ENCODE peak calls at places on chromosome 18, in four cellular contexts. I is lower lobe of right lung, T is pancreas, B is K562. D is an unnamed sample.
A peak's percentile ranks its signal among the peaks of the same experiment; 100 is the strongest.

GRCh38 chr18:12639990-12640880 is 17.7 kb downstream of the SPIRE1 start:
- DNase-seq in I (no peak), T (no peak), B (no peak), D (peak; percentile 25)

GRCh38 chr18:47932603-47933002 is 2.1 kb upstream of the SMAD2 start:
- DNase-seq in I (no peak), T (no peak), B (no peak), D (no peak)

GRCh38 chr18:48639772-48640432 is 101.1 kb downstream of the CTIF start:
- DNase-seq in I (no peak), T (no peak), B (peak; percentile 28), D (no peak)

GRCh38 chr18:33483908-33484307 is 43.4 kb upstream of the CCDC178 start:
- DNase-seq in I (no peak), T (no peak), B (no peak), D (no peak)

GRCh38 chr18:3450358-3451107 is 561 bp downstream of the TGIF1 start:
- DNase-seq in I (peak; percentile 81), T (peak; percentile 71), B (peak; percentile 37), D (peak; percentile 68)

GRCh38 chr18:11811009-11811408 is 40.2 kb upstream of the CHMP1B start:
- DNase-seq in I (no peak), T (no peak), B (no peak), D (no peak)

GRCh38 chr18:36519358-36519757 is 221.8 kb downstream of the FHOD3 start:
- DNase-seq in I (no peak), T (no peak), B (no peak), D (no peak)

GRCh38 chr18:13268035-13268700 is 49.6 kb downstream of the LDLRAD4 start:
- DNase-seq in I (no peak), T (no peak), B (no peak), D (no peak)

GRCh38 chr18:39701071-39701783 is 2135.6 kb upstream of the CELF4 start:
- DNase-seq in I (no peak), T (no peak), B (no peak), D (no peak)

GRCh38 chr18:69216390-69216789 is 184.3 kb upstream of the DOK6 start:
- DNase-seq in I (no peak), T (no peak), B (no peak), D (no peak)

GRCh38 chr18:43846302-43846701 is 569.0 kb upstream of the SYT4 start:
- DNase-seq in I (no peak), T (no peak), B (no peak), D (no peak)
- H3K27ac ChIP-seq in I (peak overlapping the region; percentile 59), T (no peak overlapping the region), B (no peak overlapping the region), D (no peak overlapping the region)

GRCh38 chr18:74897971-74898657 is 300.4 kb downstream of the ZNF407 start:
- DNase-seq in I (no peak), T (no peak), B (no peak), D (no peak)

GRCh38 chr18:74892066-74892627 is 294.5 kb downstream of the ZNF407 start:
- DNase-seq in I (no peak), T (no peak), B (no peak), D (no peak)

GRCh38 chr18:74896390-74896991 is 298.8 kb downstream of the ZNF407 start:
- DNase-seq in I (no peak), T (peak; percentile 27), B (no peak), D (no peak)

GRCh38 chr18:74898965-74899364 is 301.3 kb downstream of the ZNF407 start:
- DNase-seq in I (no peak), T (no peak), B (no peak), D (no peak)

GRCh38 chr18:74895686-74896085 is 298.0 kb downstream of the ZNF407 start:
- DNase-seq in I (no peak), T (no peak), B (no peak), D (no peak)
- H3K27ac ChIP-seq in I (no peak overlapping the region), T (no peak overlapping the region), B (no peak overlapping the region), D (no peak overlapping the region)

GRCh38 chr18:62071071-62071470 is 115.8 kb downstream of the PIGN start:
- DNase-seq in I (no peak), T (no peak), B (no peak), D (no peak)

GRCh38 chr18:62072370-62072769 is 114.5 kb downstream of the PIGN start:
- DNase-seq in I (no peak), T (no peak), B (no peak), D (no peak)

GRCh38 chr18:62073461-62073860 is 113.4 kb downstream of the PIGN start:
- DNase-seq in I (no peak), T (no peak), B (no peak), D (no peak)

GRCh38 chr18:62069556-62069955 is 117.3 kb downstream of the PIGN start:
- DNase-seq in I (no peak), T (no peak), B (no peak), D (no peak)

GRCh38 chr18:62070306-62070705 is 116.5 kb downstream of the PIGN start:
- DNase-seq in I (no peak), T (no peak), B (no peak), D (no peak)
- H3K27ac ChIP-seq in I (no peak overlapping the region), T (no peak overlapping the region), B (no peak overlapping the region), D (no peak overlapping the region)

DNA sequence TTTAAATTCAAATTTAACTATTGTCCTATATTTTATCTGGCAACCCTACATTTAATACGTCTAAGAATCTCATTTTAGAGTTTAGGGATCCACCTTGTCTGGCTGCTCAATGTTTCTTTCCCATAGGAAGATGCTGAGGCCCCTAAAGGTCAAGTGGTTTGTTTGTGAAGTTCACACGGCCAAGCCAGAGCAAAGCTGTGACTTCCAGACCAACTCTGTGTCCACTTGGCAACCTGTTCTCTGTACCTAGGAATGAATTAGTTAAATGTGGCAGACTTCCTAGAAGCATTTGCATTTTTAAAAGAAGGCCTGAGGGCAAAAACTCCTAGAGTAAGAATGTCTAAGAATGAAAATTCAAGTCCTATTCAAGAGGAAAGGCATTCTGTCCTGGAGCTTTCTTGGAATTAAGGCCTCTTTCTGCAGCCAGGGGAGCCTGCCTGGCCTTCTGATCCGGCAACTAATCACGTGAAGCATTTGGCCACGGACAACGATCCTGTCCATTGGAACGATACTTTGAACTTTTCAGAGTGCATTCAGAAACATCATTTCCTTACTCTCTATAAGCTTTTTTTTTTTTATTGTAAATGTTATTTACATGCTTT is 155.0 kb downstream of the SETBP1 start:
- DNase-seq in I (no peak), T (no peak), B (no peak), D (no peak)
- H3K27ac ChIP-seq in I (no peak overlapping the region), T (no peak overlapping the region), B (no peak overlapping the region), D (no peak overlapping the region)

GRCh38 chr18:55321268-55322175 is 266.5 kb downstream of the TCF4 start:
- DNase-seq in I (peak; percentile 91), T (peak; percentile 86), B (no peak), D (peak; percentile 94)
- H3K27ac ChIP-seq in I (peak overlapping the region; percentile 90), T (peak overlapping the region; percentile 48), B (no peak overlapping the region), D (peak overlapping the region; percentile 100)

GRCh38 chr18:58451972-58452334 is 176.9 kb downstream of the ALPK2 start:
- DNase-seq in I (no peak), T (no peak), B (no peak), D (no peak)

GRCh38 chr18:58453913-58454317 is 175.0 kb downstream of the ALPK2 start:
- DNase-seq in I (no peak), T (no peak), B (no peak), D (no peak)

GRCh38 chr18:58451115-58451971 is 177.5 kb downstream of the ALPK2 start:
- DNase-seq in I (no peak), T (no peak), B (no peak), D (no peak)

GRCh38 chr18:58453167-58453804 is 175.6 kb downstream of the ALPK2 start:
- DNase-seq in I (no peak), T (no peak), B (no peak), D (no peak)

DNA sequence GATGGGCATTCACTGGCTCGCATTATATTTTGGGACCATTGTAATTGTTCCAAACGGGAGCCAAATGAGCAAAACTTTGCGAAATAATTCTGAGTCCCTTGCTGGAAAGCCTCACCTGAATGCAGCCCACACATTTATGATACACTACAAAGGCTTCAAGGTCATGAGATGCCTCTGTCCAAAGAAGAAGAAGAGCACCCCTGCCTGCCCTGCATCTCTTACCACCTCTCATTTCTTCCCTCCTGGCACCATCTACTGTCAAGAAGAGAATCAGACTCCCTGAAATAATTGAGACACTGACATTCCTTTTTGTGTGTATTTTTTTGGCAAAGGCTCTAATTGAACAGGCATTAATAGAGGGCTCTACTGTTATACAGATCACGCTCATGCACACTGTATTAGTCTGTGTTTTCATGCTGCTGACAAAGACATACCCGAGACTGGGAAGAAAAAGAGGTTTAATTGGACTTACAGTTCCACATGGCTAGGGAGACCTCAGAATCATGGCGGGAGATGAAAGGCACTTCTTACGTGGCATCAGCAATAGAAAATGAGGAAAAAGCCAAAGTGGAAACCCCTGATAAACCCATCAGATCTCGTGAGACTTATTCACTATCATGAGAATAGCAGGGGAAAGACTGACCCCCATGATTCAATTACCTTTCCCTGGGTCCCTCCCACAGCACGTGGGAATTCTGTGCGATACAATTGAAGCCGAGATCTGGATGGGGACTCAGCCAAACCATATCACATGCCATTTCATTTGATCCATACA is 176.3 kb downstream of the ALPK2 start:
- DNase-seq in I (no peak), T (no peak), B (no peak), D (no peak)
- H3K27ac ChIP-seq in I (no peak overlapping the region), T (no peak overlapping the region), B (no peak overlapping the region), D (no peak overlapping the region)

GRCh38 chr18:75168654-75169053 is 40.3 kb downstream of the PTGR3 start:
- DNase-seq in I (no peak), T (no peak), B (no peak), D (no peak)

GRCh38 chr18:75170022-75170789 is 38.7 kb downstream of the PTGR3 start:
- DNase-seq in I (no peak), T (no peak), B (no peak), D (no peak)

GRCh38 chr18:75167759-75168211 is 41.2 kb downstream of the PTGR3 start:
- DNase-seq in I (no peak), T (no peak), B (no peak), D (no peak)

GRCh38 chr18:75170916-75171315 is 38.0 kb downstream of the PTGR3 start:
- DNase-seq in I (no peak), T (no peak), B (no peak), D (no peak)

GRCh38 chr18:75169411-75169810 is 39.5 kb downstream of the PTGR3 start:
- DNase-seq in I (no peak), T (no peak), B (no peak), D (no peak)
- H3K27ac ChIP-seq in I (no peak overlapping the region), T (no peak overlapping the region), B (no peak overlapping the region), D (no peak overlapping the region)

DNA sequence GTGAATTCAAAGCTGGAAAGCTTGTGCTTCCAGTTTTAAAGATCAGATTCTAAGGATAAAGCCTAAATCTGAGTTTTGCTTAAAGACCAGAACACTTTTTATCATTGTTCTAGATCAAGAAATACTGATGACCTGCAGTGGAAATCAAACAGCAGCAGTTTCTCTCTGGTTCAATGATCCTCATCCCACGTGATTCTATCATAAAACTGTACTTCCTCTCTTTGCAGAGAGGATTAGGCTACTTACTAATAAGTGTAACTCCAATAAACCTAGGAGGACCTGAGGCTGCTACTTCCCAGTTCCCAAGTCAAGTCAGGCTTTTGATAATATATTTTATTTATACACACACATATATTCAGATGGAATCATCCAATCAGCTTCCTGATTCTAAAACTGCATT is 81.9 kb downstream of the TCF4 start:
- DNase-seq in I (no peak), T (no peak), B (no peak), D (no peak)
- H3K27ac ChIP-seq in I (no peak overlapping the region), T (no peak overlapping the region), B (no peak overlapping the region), D (no peak overlapping the region)